ENCODE peak calls at places on chromosomes 3 and 15, in four cellular contexts. C is stimulated activated CD8-positive, alpha-beta memory T cell treated with anti-CD3 and anti-CD28 coated beads, Interleukin-15, amount 100 ng/mL, for 1 hour; M is neural crest cell; P is HFFc6. A is an unnamed sample.

GRCh38 chr3:183283886-183284285 is 30.8 kb downstream of the B3GNT5 start:
- DNase-seq in C (no peak), M (no peak), P (no peak), A (no peak)

GRCh38 chr3:6779140-6779539 is 81.8 kb upstream of the GRM7 start:
- DNase-seq in C (no peak), M (no peak), P (no peak), A (no peak)

GRCh38 chr3:149026718-149027117 is 35.4 kb downstream of the GYG1 start:
- DNase-seq in C (no peak), M (no peak), P (no peak), A (no peak)

GRCh38 chr3:128456776-128457715 is 9.6 kb downstream of the DNAJB8 start:
- DNase-seq in C (no peak), M (no peak), P (no peak), A (no peak)

GRCh38 chr3:28980631-28981030 is 300.2 kb upstream of the RBMS3 start:
- DNase-seq in C (no peak), M (no peak), P (no peak), A (no peak)

GRCh38 chr3:50848308-50848707 is 173.6 kb downstream of the DOCK3 start:
- DNase-seq in C (no peak), M (no peak), P (no peak), A (no peak)

GRCh38 chr3:129077222-129077621 is 16.6 kb downstream of the GP9 start:
- DNase-seq in C (no peak), M (no peak), P (peak; percentile 12), A (no peak)

GRCh38 chr3:183485585-183485984 is 57.2 kb upstream of the MCF2L2 start:
- DNase-seq in C (no peak), M (no peak), P (no peak), A (no peak)

GRCh38 chr15:50828610-50829206 is 63.2 kb upstream of the SPPL2A start:
- DNase-seq in C (no peak), M (no peak), P (peak; percentile 87), A (peak; percentile 81)

GRCh38 chr3:36408146-36408545 is 27.8 kb downstream of the STAC start:
- DNase-seq in C (no peak), M (no peak), P (no peak), A (no peak)

GRCh38 chr3:42836545-42837123 is 27.4 kb downstream of the ACKR2 start:
- DNase-seq in C (no peak), M (no peak), P (no peak), A (no peak)

GRCh38 chr3:141959921-141960554 is 83.6 kb downstream of the ATP1B3 start:
- DNase-seq in C (no peak), M (no peak), P (peak; percentile 73), A (peak; percentile 40)

GRCh38 chr15:46304320-46304719 is 669.5 kb downstream of the SQOR start:
- DNase-seq in C (no peak), M (no peak), P (no peak), A (peak; percentile 18)

GRCh38 chr3:12380408-12380795 is 91.5 kb downstream of the PPARG start:
- DNase-seq in C (no peak), M (no peak), P (no peak), A (no peak)

GRCh38 chr15:64897345-64897985 is 14.2 kb upstream of the ANKDD1A start:
- DNase-seq in C (no peak), M (no peak), P (peak; percentile 74), A (peak; percentile 13)

A was measured in RCC 7860.